ENCODE peak calls at places on chromosome 6, in eight cellular contexts. One of them, this sample, is unnamed.

GRCh38 chr6:115977220-115977619 is 83.5 kb downstream of the FRK start:
- DNase-seq in sigmoid colon: no peak
- DNase-seq in AG04450: no peak
- DNase-seq in CD8-positive, alpha-beta T cell: no peak
- DNase-seq in esophagus muscularis mucosa: no peak
- DNase-seq in effector memory CD4-positive, alpha-beta T cell: no peak
- DNase-seq in heart right ventricle: no peak
- DNase-seq in HepG2: no peak
- DNase-seq in this sample: no peak

GRCh38 chr6:163250122-163250521 is 164.4 kb upstream of the QKI start:
- DNase-seq in sigmoid colon: no peak
- DNase-seq in AG04450: no peak
- DNase-seq in CD8-positive, alpha-beta T cell: no peak
- DNase-seq in esophagus muscularis mucosa: no peak
- DNase-seq in effector memory CD4-positive, alpha-beta T cell: no peak
- DNase-seq in heart right ventricle: no peak
- DNase-seq in HepG2: no peak
- DNase-seq in this sample: no peak

GRCh38 chr6:152246554-152247337 is 390.4 kb downstream of the SYNE1 start:
- DNase-seq in sigmoid colon: no peak
- DNase-seq in AG04450: no peak
- DNase-seq in CD8-positive, alpha-beta T cell: no peak
- DNase-seq in esophagus muscularis mucosa: no peak
- DNase-seq in effector memory CD4-positive, alpha-beta T cell: no peak
- DNase-seq in heart right ventricle: peak
- DNase-seq in HepG2: no peak
- DNase-seq in this sample: peak

GRCh38 chr6:74128536-74128935 is 432.5 kb downstream of the CD109 start:
- DNase-seq in sigmoid colon: no peak
- DNase-seq in AG04450: no peak
- DNase-seq in CD8-positive, alpha-beta T cell: no peak
- DNase-seq in esophagus muscularis mucosa: no peak
- DNase-seq in effector memory CD4-positive, alpha-beta T cell: no peak
- DNase-seq in heart right ventricle: no peak
- DNase-seq in HepG2: no peak
- DNase-seq in this sample: no peak

GRCh38 chr6:689223-689622 is 3.7 kb downstream of the EXOC2 start:
- DNase-seq in sigmoid colon: no peak
- DNase-seq in AG04450: no peak
- DNase-seq in CD8-positive, alpha-beta T cell: no peak
- DNase-seq in esophagus muscularis mucosa: no peak
- DNase-seq in effector memory CD4-positive, alpha-beta T cell: no peak
- DNase-seq in heart right ventricle: no peak
- DNase-seq in HepG2: no peak
- DNase-seq in this sample: no peak

GRCh38 chr6:79984261-79984660 is 20.2 kb upstream of the TTK start:
- DNase-seq in sigmoid colon: no peak
- DNase-seq in AG04450: no peak
- DNase-seq in CD8-positive, alpha-beta T cell: peak
- DNase-seq in esophagus muscularis mucosa: no peak
- DNase-seq in effector memory CD4-positive, alpha-beta T cell: peak
- DNase-seq in heart right ventricle: no peak
- DNase-seq in HepG2: peak
- DNase-seq in this sample: no peak

GRCh38 chr6:72522735-72523141 is 99.1 kb upstream of the KCNQ5 start:
- DNase-seq in sigmoid colon: no peak
- DNase-seq in AG04450: no peak
- DNase-seq in CD8-positive, alpha-beta T cell: no peak
- DNase-seq in esophagus muscularis mucosa: no peak
- DNase-seq in effector memory CD4-positive, alpha-beta T cell: no peak
- DNase-seq in heart right ventricle: no peak
- DNase-seq in HepG2: peak
- DNase-seq in this sample: no peak

GRCh38 chr6:168574699-168575195 is 133.8 kb downstream of the SMOC2 start:
- DNase-seq in sigmoid colon: peak
- DNase-seq in AG04450: no peak
- DNase-seq in CD8-positive, alpha-beta T cell: no peak
- DNase-seq in esophagus muscularis mucosa: peak
- DNase-seq in effector memory CD4-positive, alpha-beta T cell: no peak
- DNase-seq in heart right ventricle: no peak
- DNase-seq in HepG2: no peak
- DNase-seq in this sample: no peak

GRCh38 chr6:157273756-157274088 is 49.6 kb downstream of the TMEM242 start:
- DNase-seq in sigmoid colon: no peak
- DNase-seq in AG04450: no peak
- DNase-seq in CD8-positive, alpha-beta T cell: peak
- DNase-seq in esophagus muscularis mucosa: no peak
- DNase-seq in effector memory CD4-positive, alpha-beta T cell: peak
- DNase-seq in heart right ventricle: no peak
- DNase-seq in HepG2: peak
- DNase-seq in this sample: peak

GRCh38 chr6:169008641-169009040 is 245.0 kb downstream of the THBS2 start:
- DNase-seq in sigmoid colon: no peak
- DNase-seq in AG04450: no peak
- DNase-seq in CD8-positive, alpha-beta T cell: no peak
- DNase-seq in esophagus muscularis mucosa: peak
- DNase-seq in effector memory CD4-positive, alpha-beta T cell: no peak
- DNase-seq in heart right ventricle: no peak
- DNase-seq in HepG2: no peak
- DNase-seq in this sample: peak

GRCh38 chr6:41355952-41356351 is 20.5 kb downstream of the NCR2 start:
- DNase-seq in sigmoid colon: no peak
- DNase-seq in AG04450: no peak
- DNase-seq in CD8-positive, alpha-beta T cell: no peak
- DNase-seq in esophagus muscularis mucosa: peak
- DNase-seq in effector memory CD4-positive, alpha-beta T cell: no peak
- DNase-seq in heart right ventricle: no peak
- DNase-seq in HepG2: no peak
- DNase-seq in this sample: no peak

GRCh38 chr6:33014841-33015634 is 5.6 kb upstream of the HLA-DOA start:
- DNase-seq in sigmoid colon: no peak
- DNase-seq in AG04450: peak
- DNase-seq in CD8-positive, alpha-beta T cell: peak
- DNase-seq in esophagus muscularis mucosa: no peak
- DNase-seq in effector memory CD4-positive, alpha-beta T cell: no peak
- DNase-seq in heart right ventricle: peak
- DNase-seq in HepG2: peak
- DNase-seq in this sample: peak

GRCh38 chr6:42032366-42032765 is 18.0 kb upstream of the TAF8 start:
- DNase-seq in sigmoid colon: no peak
- DNase-seq in AG04450: no peak
- DNase-seq in CD8-positive, alpha-beta T cell: no peak
- DNase-seq in esophagus muscularis mucosa: no peak
- DNase-seq in effector memory CD4-positive, alpha-beta T cell: no peak
- DNase-seq in heart right ventricle: no peak
- DNase-seq in HepG2: no peak
- DNase-seq in this sample: no peak

GRCh38 chr6:41443616-41444525 is 102.3 kb upstream of the FOXP4 start:
- DNase-seq in sigmoid colon: peak
- DNase-seq in AG04450: no peak
- DNase-seq in CD8-positive, alpha-beta T cell: no peak
- DNase-seq in esophagus muscularis mucosa: no peak
- DNase-seq in effector memory CD4-positive, alpha-beta T cell: no peak
- DNase-seq in heart right ventricle: peak
- DNase-seq in HepG2: no peak
- DNase-seq in this sample: peak

DNA sequence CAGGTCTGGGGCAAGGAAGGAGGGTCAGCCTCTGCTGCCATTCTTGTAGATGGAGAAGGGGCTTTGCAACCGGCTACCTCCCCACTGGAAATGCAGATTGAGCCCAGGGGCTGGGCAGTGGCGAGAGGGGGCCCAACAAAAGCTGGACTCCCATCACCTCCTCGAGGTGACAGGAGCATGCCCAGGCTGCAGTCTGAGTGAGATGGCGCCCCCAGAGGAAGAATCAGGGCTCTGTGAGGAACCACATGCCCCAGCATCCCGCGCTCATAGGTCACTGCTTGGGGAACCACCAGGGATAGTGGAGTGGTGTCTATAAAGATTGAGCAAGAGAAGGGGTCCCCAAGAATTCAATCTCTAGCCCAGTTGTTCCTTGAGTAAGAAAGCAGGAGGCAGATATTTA is 31.6 kb upstream of the NEDD9 start:
- DNase-seq in sigmoid colon: no peak
- DNase-seq in AG04450: no peak
- DNase-seq in CD8-positive, alpha-beta T cell: no peak
- DNase-seq in esophagus muscularis mucosa: no peak
- DNase-seq in effector memory CD4-positive, alpha-beta T cell: no peak
- DNase-seq in heart right ventricle: no peak
- DNase-seq in HepG2: no peak
- DNase-seq in this sample: no peak
- H3K27ac ChIP-seq in sigmoid colon: peak
- H3K27ac ChIP-seq in AG04450: no peak
- H3K27ac ChIP-seq in CD8-positive, alpha-beta T cell: no peak
- H3K27ac ChIP-seq in esophagus muscularis mucosa: peak
- H3K27ac ChIP-seq in effector memory CD4-positive, alpha-beta T cell: no peak
- H3K27ac ChIP-seq in heart right ventricle: peak
- H3K27ac ChIP-seq in HepG2: no peak
- H3K27ac ChIP-seq in this sample: no peak

DNA sequence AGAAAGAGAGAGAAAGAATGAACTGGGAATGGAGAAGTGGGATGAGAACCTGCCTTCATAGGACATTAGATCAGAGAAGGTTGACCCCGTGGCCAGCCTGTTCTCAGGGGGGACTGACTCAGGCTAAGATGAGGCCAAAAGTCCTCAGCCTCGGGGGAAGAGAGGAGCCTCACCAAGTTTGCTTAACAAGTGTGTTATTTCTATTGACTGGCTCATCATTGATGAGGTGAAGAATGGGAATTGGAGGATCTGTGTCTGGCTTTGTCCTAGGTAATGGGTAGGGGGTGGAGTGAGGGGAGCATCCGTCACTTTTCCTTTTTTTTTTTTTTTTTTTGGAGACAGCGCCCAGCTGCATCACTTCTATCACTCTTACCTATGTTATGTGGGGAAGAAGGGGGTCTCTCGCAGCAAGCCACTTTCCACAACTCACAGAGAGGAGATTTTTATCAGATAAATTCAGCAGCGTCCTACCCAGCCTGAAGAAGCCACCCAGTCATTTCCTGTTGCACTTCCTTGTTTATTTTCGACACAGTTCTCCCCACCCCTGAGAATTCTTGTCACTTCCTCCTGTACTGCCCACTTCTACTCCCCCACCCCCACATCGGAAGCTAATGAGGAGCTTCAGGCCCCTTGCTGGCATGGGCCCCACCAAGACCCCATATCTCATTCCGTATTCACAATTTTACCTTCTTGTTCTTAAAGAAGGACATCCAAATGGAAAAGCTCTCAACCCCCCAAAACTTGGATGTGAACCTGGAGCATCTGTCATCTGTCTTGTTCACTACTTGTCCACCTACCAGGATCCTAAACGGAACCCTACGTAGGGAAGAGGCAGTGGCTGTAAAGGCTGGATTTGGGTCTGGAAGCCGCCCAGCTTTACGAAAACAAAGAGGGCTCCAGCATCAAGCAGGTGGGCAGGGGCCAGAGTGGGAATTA is 2.8 kb upstream of the RNASET2 start:
- DNase-seq in sigmoid colon: no peak
- DNase-seq in AG04450: no peak
- DNase-seq in CD8-positive, alpha-beta T cell: peak
- DNase-seq in esophagus muscularis mucosa: no peak
- DNase-seq in effector memory CD4-positive, alpha-beta T cell: peak
- DNase-seq in heart right ventricle: peak
- DNase-seq in HepG2: peak
- DNase-seq in this sample: no peak
- H3K27ac ChIP-seq in sigmoid colon: no peak
- H3K27ac ChIP-seq in AG04450: no peak
- H3K27ac ChIP-seq in CD8-positive, alpha-beta T cell: peak
- H3K27ac ChIP-seq in esophagus muscularis mucosa: peak
- H3K27ac ChIP-seq in effector memory CD4-positive, alpha-beta T cell: peak
- H3K27ac ChIP-seq in heart right ventricle: peak
- H3K27ac ChIP-seq in HepG2: peak
- H3K27ac ChIP-seq in this sample: no peak

GRCh38 chr6:154732824-154733609 is at the start of gene SCAF8:
- DNase-seq in sigmoid colon: peak
- DNase-seq in AG04450: no peak
- DNase-seq in CD8-positive, alpha-beta T cell: peak
- DNase-seq in esophagus muscularis mucosa: peak
- DNase-seq in effector memory CD4-positive, alpha-beta T cell: peak
- DNase-seq in heart right ventricle: peak
- DNase-seq in HepG2: peak
- DNase-seq in this sample: peak

GRCh38 chr6:154733610-154734379 is 579 bp downstream of the SCAF8 start:
- DNase-seq in sigmoid colon: peak
- DNase-seq in AG04450: peak
- DNase-seq in CD8-positive, alpha-beta T cell: peak
- DNase-seq in esophagus muscularis mucosa: peak
- DNase-seq in effector memory CD4-positive, alpha-beta T cell: peak
- DNase-seq in heart right ventricle: peak
- DNase-seq in HepG2: peak
- DNase-seq in this sample: peak

GRCh38 chr6:154726887-154727286 is 6.3 kb upstream of the SCAF8 start:
- DNase-seq in sigmoid colon: no peak
- DNase-seq in AG04450: no peak
- DNase-seq in CD8-positive, alpha-beta T cell: no peak
- DNase-seq in esophagus muscularis mucosa: no peak
- DNase-seq in effector memory CD4-positive, alpha-beta T cell: no peak
- DNase-seq in heart right ventricle: no peak
- DNase-seq in HepG2: no peak
- DNase-seq in this sample: no peak

GRCh38 chr6:154732538-154732823 is 735 bp upstream of the SCAF8 start:
- DNase-seq in sigmoid colon: no peak
- DNase-seq in AG04450: no peak
- DNase-seq in CD8-positive, alpha-beta T cell: no peak
- DNase-seq in esophagus muscularis mucosa: no peak
- DNase-seq in effector memory CD4-positive, alpha-beta T cell: no peak
- DNase-seq in heart right ventricle: no peak
- DNase-seq in HepG2: no peak
- DNase-seq in this sample: no peak

GRCh38 chr6:154731296-154732218 is 1.7 kb upstream of the SCAF8 start:
- DNase-seq in sigmoid colon: no peak
- DNase-seq in AG04450: no peak
- DNase-seq in CD8-positive, alpha-beta T cell: no peak
- DNase-seq in esophagus muscularis mucosa: no peak
- DNase-seq in effector memory CD4-positive, alpha-beta T cell: no peak
- DNase-seq in heart right ventricle: no peak
- DNase-seq in HepG2: no peak
- DNase-seq in this sample: no peak
- H3K27ac ChIP-seq in sigmoid colon: peak
- H3K27ac ChIP-seq in AG04450: no peak
- H3K27ac ChIP-seq in CD8-positive, alpha-beta T cell: no peak
- H3K27ac ChIP-seq in esophagus muscularis mucosa: peak
- H3K27ac ChIP-seq in effector memory CD4-positive, alpha-beta T cell: no peak
- H3K27ac ChIP-seq in heart right ventricle: peak
- H3K27ac ChIP-seq in HepG2: no peak
- H3K27ac ChIP-seq in this sample: no peak

GRCh38 chr6:34362909-34363713 is 29.4 kb downstream of the NUDT3 start:
- DNase-seq in sigmoid colon: no peak
- DNase-seq in AG04450: no peak
- DNase-seq in CD8-positive, alpha-beta T cell: no peak
- DNase-seq in esophagus muscularis mucosa: no peak
- DNase-seq in effector memory CD4-positive, alpha-beta T cell: no peak
- DNase-seq in heart right ventricle: no peak
- DNase-seq in HepG2: peak
- DNase-seq in this sample: no peak
- H3K27ac ChIP-seq in sigmoid colon: no peak
- H3K27ac ChIP-seq in AG04450: no peak
- H3K27ac ChIP-seq in CD8-positive, alpha-beta T cell: no peak
- H3K27ac ChIP-seq in esophagus muscularis mucosa: no peak
- H3K27ac ChIP-seq in effector memory CD4-positive, alpha-beta T cell: no peak
- H3K27ac ChIP-seq in heart right ventricle: peak
- H3K27ac ChIP-seq in HepG2: peak
- H3K27ac ChIP-seq in this sample: no peak

This sample was measured in fibroblast of lung.